ENCODE peak calls at places on chromosomes 5 and 9, in ten cellular contexts. D, K, N, B, J, U, M, X, T and I are unnamed samples.

GRCh38 chr5:134176523-134177196 is at the start of gene SKP1:
- DNase-seq in D (peak), K (peak), N (peak), B (peak), J (peak), U (peak), M (peak), X (peak), T (peak), I (peak)

GRCh38 chr9:120386390-120387131 is 193.4 kb downstream of the CDK5RAP2 start:
- DNase-seq in D (peak), K (no peak), N (no peak), B (no peak), J (no peak), U (peak), M (no peak), X (peak), T (peak), I (no peak)

GRCh38 chr5:32710859-32711692 is at the start of gene NPR3:
- DNase-seq in D (no peak), K (peak), N (peak), B (peak), J (peak), U (no peak), M (peak), X (no peak), T (peak), I (peak)

GRCh38 chr5:82244854-82245635 is 33.1 kb downstream of the RPS23 start:
- DNase-seq in D (no peak), K (no peak), N (no peak), B (no peak), J (no peak), U (no peak), M (no peak), X (no peak), T (peak), I (no peak)

GRCh38 chr9:116156621-116157314 is 3.2 kb downstream of the PAPPA start:
- DNase-seq in D (no peak), K (no peak), N (peak), B (peak), J (peak), U (no peak), M (peak), X (peak), T (peak), I (peak)

GRCh38 chr5:150255659-150256415 is 33.7 kb downstream of the CAMK2A start:
- DNase-seq in D (no peak), K (no peak), N (no peak), B (peak), J (no peak), U (no peak), M (peak), X (no peak), T (peak), I (no peak)

GRCh38 chr5:14681236-14681752 is 16.8 kb downstream of the OTULIN start:
- DNase-seq in D (no peak), K (no peak), N (no peak), B (no peak), J (peak), U (no peak), M (no peak), X (no peak), T (no peak), I (no peak)

GRCh38 chr5:152405145-152405544 is at the start of gene NMUR2:
- DNase-seq in D (peak), K (no peak), N (no peak), B (peak), J (peak), U (no peak), M (peak), X (peak), T (no peak), I (no peak)

GRCh38 chr9:35500130-35500748 is 10.3 kb downstream of the RUSC2 start:
- DNase-seq in D (no peak), K (no peak), N (no peak), B (no peak), J (no peak), U (no peak), M (no peak), X (no peak), T (peak), I (no peak)

GRCh38 chr9:116144038-116144437 is 9.6 kb upstream of the PAPPA start:
- DNase-seq in D (no peak), K (no peak), N (peak), B (no peak), J (no peak), U (no peak), M (no peak), X (no peak), T (peak), I (peak)

GRCh38 chr9:75601280-75601679 is 289.2 kb upstream of the PCSK5 start:
- DNase-seq in D (no peak), K (no peak), N (no peak), B (peak), J (no peak), U (no peak), M (no peak), X (no peak), T (peak), I (peak)

GRCh38 chr9:135280666-135281065 is 193.2 kb downstream of the OLFM1 start:
- DNase-seq in D (no peak), K (no peak), N (no peak), B (no peak), J (no peak), U (no peak), M (no peak), X (no peak), T (no peak), I (no peak)

GRCh38 chr9:12696931-12697622 is 3.9 kb downstream of the TYRP1 start:
- DNase-seq in D (no peak), K (no peak), N (no peak), B (no peak), J (no peak), U (no peak), M (no peak), X (no peak), T (no peak), I (no peak)

GRCh38 chr5:36459191-36460135 is 146.9 kb upstream of the SLC1A3 start:
- DNase-seq in D (no peak), K (no peak), N (peak), B (no peak), J (no peak), U (no peak), M (no peak), X (no peak), T (no peak), I (peak)